ENCODE peak calls at places on chromosomes 6 and 20, in six cellular contexts. W, P, M, E, N and Q are unnamed samples.

GRCh38 chr20:46934746-46935283 is 40.2 kb downstream of the EYA2 start:
- DNase-seq in W (no peak), P (no peak), M (no peak), E (no peak), N (no peak), Q (no peak)

GRCh38 chr20:8646026-8646425 is 422.9 kb upstream of the PLCB4 start:
- DNase-seq in W (no peak), P (no peak), M (no peak), E (peak), N (no peak), Q (no peak)

GRCh38 chr6:110951986-110952794 is 6.3 kb upstream of the GTF3C6 start:
- DNase-seq in W (no peak), P (peak), M (no peak), E (peak), N (peak), Q (no peak)

GRCh38 chr6:147132889-147133288 is 71.3 kb upstream of the STXBP5 start:
- DNase-seq in W (no peak), P (no peak), M (no peak), E (peak), N (no peak), Q (no peak)

GRCh38 chr20:63639093-63639860 is 12.4 kb upstream of the GMEB2 start:
- DNase-seq in W (no peak), P (no peak), M (no peak), E (no peak), N (no peak), Q (no peak)

GRCh38 chr6:257031-257725 is 35.1 kb upstream of the DUSP22 start:
- DNase-seq in W (no peak), P (peak), M (no peak), E (peak), N (no peak), Q (no peak)

GRCh38 chr20:35629432-35630145 is 14.0 kb downstream of the SPAG4 start:
- DNase-seq in W (no peak), P (no peak), M (no peak), E (no peak), N (no peak), Q (no peak)

GRCh38 chr6:34425132-34425497 is 754 bp downstream of the RPS10 start:
- DNase-seq in W (no peak), P (no peak), M (no peak), E (no peak), N (no peak), Q (no peak)

GRCh38 chr6:33856655-33857054 is 52.9 kb upstream of the MLN start:
- DNase-seq in W (peak), P (no peak), M (no peak), E (no peak), N (no peak), Q (no peak)

GRCh38 chr6:152250127-152250526 is 387.0 kb downstream of the SYNE1 start:
- DNase-seq in W (no peak), P (no peak), M (no peak), E (no peak), N (no peak), Q (no peak)

GRCh38 chr6:90156861-90157260 is 139.8 kb downstream of the BACH2 start:
- DNase-seq in W (no peak), P (no peak), M (no peak), E (no peak), N (no peak), Q (no peak)

GRCh38 chr20:45098096-45098773 is 2.7 kb downstream of the KCNS1 start:
- DNase-seq in W (no peak), P (no peak), M (no peak), E (no peak), N (no peak), Q (no peak)

GRCh38 chr6:149566372-149567193 is at the start of gene GINM1:
- DNase-seq in W (no peak), P (peak), M (peak), E (peak), N (peak), Q (peak)

DNA sequence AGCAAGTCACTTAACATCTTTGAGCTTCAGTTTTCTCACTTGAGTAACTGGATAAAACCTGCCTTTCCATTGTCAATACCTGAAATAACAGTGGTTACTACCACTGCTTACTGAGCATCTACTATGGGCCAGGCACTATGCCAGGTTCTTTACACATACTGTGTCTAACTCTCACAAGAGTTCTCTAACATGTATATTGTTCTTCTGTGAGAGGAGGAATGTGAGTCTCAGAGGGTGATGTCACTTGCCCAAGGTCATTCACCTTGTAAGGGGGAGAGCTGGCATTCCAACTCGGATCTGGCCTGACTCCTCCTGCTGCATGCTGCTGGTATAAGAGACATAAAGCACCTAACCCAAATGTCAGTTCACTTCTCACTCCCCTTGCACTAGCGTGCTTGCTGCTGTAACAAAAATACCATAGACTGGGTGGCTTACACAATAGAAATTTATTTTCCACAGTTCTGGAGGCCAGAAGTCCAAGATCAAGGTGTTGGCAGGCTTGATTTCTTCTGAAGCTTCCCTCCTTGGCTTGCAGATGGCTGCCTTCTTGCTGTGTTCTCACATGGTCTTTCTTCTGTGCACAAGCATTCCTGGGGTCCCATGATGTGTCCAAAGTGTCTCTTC is 21.9 kb upstream of the SGK2 start:
- DNase-seq in W (no peak), P (no peak), M (no peak), E (peak), N (peak), Q (no peak)
- TF ChIP-seq BHLHE40 in W (no peak), P (no peak), M (no peak), E (no peak), N (no peak), Q (no peak)

GRCh38 chr6:170093276-170093657 is 197.6 kb downstream of the DLL1 start:
- DNase-seq in W (no peak), P (no peak), M (no peak), E (no peak), N (no peak), Q (no peak)
- TF ChIP-seq BHLHE40 in W (no peak), P (no peak), M (no peak), E (no peak), N (no peak), Q (no peak)

GRCh38 chr20:51597389-51598231 is 55.1 kb upstream of the NFATC2 start:
- DNase-seq in W (no peak), P (no peak), M (no peak), E (no peak), N (no peak), Q (no peak)

GRCh38 chr20:51598581-51598980 is 56.1 kb upstream of the NFATC2 start:
- DNase-seq in W (no peak), P (no peak), M (no peak), E (no peak), N (no peak), Q (no peak)

GRCh38 chr20:51602131-51602530 is 59.6 kb upstream of the NFATC2 start:
- DNase-seq in W (no peak), P (no peak), M (no peak), E (no peak), N (no peak), Q (no peak)

GRCh38 chr20:51600950-51601349 is 58.4 kb upstream of the NFATC2 start:
- DNase-seq in W (no peak), P (no peak), M (no peak), E (no peak), N (no peak), Q (no peak)

DNA sequence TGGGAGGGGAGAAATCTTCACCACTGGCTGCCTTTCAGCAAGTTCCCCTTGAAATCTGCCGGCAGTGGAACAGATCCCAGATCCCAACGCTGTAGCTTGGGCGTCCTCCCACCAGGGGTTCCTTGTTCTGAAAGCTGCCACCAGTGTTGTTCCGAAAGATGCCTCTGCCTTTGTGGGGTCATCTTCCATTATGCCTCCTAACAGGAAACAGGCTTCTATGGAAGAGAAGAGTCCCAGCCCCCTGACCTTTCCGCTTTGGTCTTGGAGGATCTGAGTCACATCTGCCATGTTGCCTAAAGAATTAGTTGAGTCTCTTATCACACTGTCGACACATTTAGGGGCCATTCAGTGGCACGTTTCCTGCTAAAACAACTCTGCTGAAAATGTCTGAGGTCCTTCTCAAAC is 57.5 kb upstream of the NFATC2 start:
- DNase-seq in W (no peak), P (no peak), M (peak), E (no peak), N (no peak), Q (no peak)
- TF ChIP-seq BHLHE40 in W (no peak), P (no peak), M (peak), E (no peak), N (no peak), Q (no peak)

GRCh38 chr20:1987826-1988225 is 6.0 kb downstream of the PDYN start:
- DNase-seq in W (no peak), P (no peak), M (no peak), E (no peak), N (no peak), Q (no peak)
- TF ChIP-seq BHLHE40 in W (no peak), P (no peak), M (no peak), E (no peak), N (no peak), Q (no peak)

DNA sequence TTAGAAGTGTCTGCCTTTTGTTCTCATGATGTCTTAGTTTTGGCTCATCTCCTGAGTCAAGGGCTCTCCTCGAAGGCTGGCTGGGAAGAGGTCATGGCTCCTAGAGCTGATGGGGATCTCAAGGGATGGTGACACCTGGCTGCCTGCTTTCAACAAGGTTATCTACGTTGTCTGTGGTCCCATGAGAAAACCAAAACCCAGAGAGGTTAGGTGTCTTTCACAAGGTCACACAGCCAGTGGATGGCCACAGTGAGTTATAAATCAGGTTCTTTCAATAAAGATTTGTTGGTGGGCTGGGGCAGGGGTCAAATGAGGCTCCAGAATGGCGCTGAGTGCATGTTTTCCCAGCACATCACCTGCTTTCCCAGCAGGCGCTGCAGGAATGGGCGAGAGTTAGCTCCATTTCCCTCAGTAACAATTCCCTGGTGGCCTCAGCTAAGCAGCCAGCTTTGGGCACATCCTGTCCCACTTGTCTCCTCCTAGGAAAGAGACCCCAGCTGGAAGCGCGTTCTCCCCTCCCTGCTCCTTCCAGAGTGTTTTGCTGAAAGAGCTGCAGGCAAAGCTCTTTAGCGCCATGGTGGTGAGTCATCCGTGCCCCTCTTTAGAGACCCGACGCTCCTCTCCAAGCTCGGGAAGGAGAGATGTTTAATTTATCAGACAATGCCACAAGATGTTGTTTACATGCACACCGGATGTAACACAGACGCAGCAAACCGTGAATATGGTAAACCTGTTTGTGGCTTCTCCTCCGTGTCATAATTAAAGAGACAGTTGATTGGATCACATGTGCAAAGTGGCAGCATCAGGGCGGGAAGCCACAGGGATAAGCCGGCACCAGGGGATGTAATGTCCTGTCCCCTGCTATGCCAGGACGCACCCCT is 109.7 kb downstream of the LRFN2 start:
- DNase-seq in W (no peak), P (no peak), M (no peak), E (no peak), N (no peak), Q (peak)
- TF ChIP-seq BHLHE40 in W (no peak), P (no peak), M (no peak), E (no peak), N (no peak), Q (no peak)